ENCODE peak calls at places on chromosome 13, in five cellular contexts. I, J, R, P and H are unnamed samples.

GRCh38 chr13:25881946-25882574 is 169.8 kb downstream of the SHISA2 start:
- DNase-seq in I (no peak), J (peak; percentile 48), R (no peak), P (no peak), H (no peak)

GRCh38 chr13:42333613-42334328 is 61.8 kb downstream of the AKAP11 start:
- DNase-seq in I (no peak), J (peak; percentile 17), R (no peak), P (peak; percentile 67), H (no peak)

GRCh38 chr13:26335158-26335557 is 81.2 kb downstream of the CDK8 start:
- DNase-seq in I (no peak), J (no peak), R (no peak), P (no peak), H (no peak)

GRCh38 chr13:40772765-40773473 is 1.9 kb upstream of the MRPS31 start:
- DNase-seq in I (no peak), J (no peak), R (no peak), P (no peak), H (no peak)

GRCh38 chr13:105073041-105073440 is 1462.4 kb downstream of the EFNB2 start:
- DNase-seq in I (no peak), J (no peak), R (no peak), P (no peak), H (no peak)

GRCh38 chr13:96898855-96899254 is 95.4 kb downstream of the OXGR1 start:
- DNase-seq in I (no peak), J (no peak), R (no peak), P (no peak), H (no peak)

GRCh38 chr13:20960663-20961309 is 58.2 kb upstream of the XPO4 start:
- DNase-seq in I (no peak), J (no peak), R (no peak), P (no peak), H (no peak)

GRCh38 chr13:42041684-42042035 is 6.8 kb upstream of the DGKH start:
- DNase-seq in I (no peak), J (peak; percentile 52), R (no peak), P (peak; percentile 73), H (no peak)

GRCh38 chr13:109036091-109036490 is 406.7 kb downstream of the MYO16 start:
- DNase-seq in I (no peak), J (no peak), R (no peak), P (no peak), H (no peak)

GRCh38 chr13:48739346-48740037 is 85.8 kb downstream of the CYSLTR2 start:
- DNase-seq in I (no peak), J (no peak), R (no peak), P (peak; percentile 80), H (no peak)

GRCh38 chr13:33262997-33263396 is 22.6 kb downstream of the STARD13 start:
- DNase-seq in I (no peak), J (no peak), R (no peak), P (no peak), H (no peak)

GRCh38 chr13:109180905-109181425 is 551.6 kb downstream of the MYO16 start:
- DNase-seq in I (no peak), J (peak; percentile 53), R (no peak), P (peak; percentile 68), H (no peak)

GRCh38 chr13:112619730-112620639 is 32.0 kb upstream of the TUBGCP3 start:
- DNase-seq in I (no peak), J (peak; percentile 63), R (no peak), P (peak; percentile 24), H (no peak)

GRCh38 chr13:80524447-80525215 is 183.7 kb upstream of the SPRY2 start:
- DNase-seq in I (no peak), J (no peak), R (no peak), P (no peak), H (no peak)

GRCh38 chr13:111344471-111345191 is 24.2 kb downstream of the TEX29 start:
- DNase-seq in I (no peak), J (peak; percentile 52), R (no peak), P (peak; percentile 3), H (no peak)

GRCh38 chr13:113848431-113849260 is 15.2 kb downstream of the GAS6 start:
- DNase-seq in I (no peak), J (no peak), R (no peak), P (no peak), H (no peak)

GRCh38 chr13:30841161-30841560 is 64.9 kb upstream of the MEDAG start:
- DNase-seq in I (no peak), J (no peak), R (no peak), P (no peak), H (no peak)

GRCh38 chr13:62014299-62014698 is 598.6 kb upstream of the PCDH20 start:
- DNase-seq in I (no peak), J (no peak), R (no peak), P (peak; percentile 23), H (no peak)

GRCh38 chr13:46866150-46866549 is 30.7 kb downstream of the HTR2A start:
- DNase-seq in I (no peak), J (peak; percentile 35), R (no peak), P (peak; percentile 73), H (no peak)

GRCh38 chr13:43830481-43830873 is 43.7 kb upstream of the ENOX1 start:
- DNase-seq in I (no peak), J (no peak), R (no peak), P (peak; percentile 94), H (no peak)

GRCh38 chr13:48511621-48512232 is 21.2 kb downstream of the RCBTB2 start:
- DNase-seq in I (no peak), J (no peak), R (no peak), P (no peak), H (no peak)

GRCh38 chr13:99981115-99982020 is at the start of gene ZIC2:
- DNase-seq in I (no peak), J (peak; percentile 85), R (no peak), P (no peak), H (no peak)

GRCh38 chr13:39209731-39210633 is 171.7 kb downstream of the NHLRC3 start:
- DNase-seq in I (no peak), J (no peak), R (no peak), P (peak; percentile 3), H (no peak)

GRCh38 chr13:26968431-26969335 is 202.9 kb downstream of the USP12 start:
- DNase-seq in I (no peak), J (peak; percentile 60), R (no peak), P (no peak), H (no peak)